ENCODE peak calls at places on chromosomes 11 and 22, in ten cellular contexts. L, A, Y, D, H, U, K, R, Z and Q are unnamed samples.

GRCh38 chr22:46748948-46749681 is 11.1 kb upstream of the CERK start:
- DNase-seq in L (no peak), A (no peak), Y (no peak), D (no peak), H (no peak), U (peak), K (no peak), R (peak), Z (peak), Q (no peak)

GRCh38 chr11:47586456-47586855 is at the start of gene FAM180B:
- DNase-seq in L (no peak), A (no peak), Y (no peak), D (no peak), H (no peak), U (no peak), K (no peak), R (no peak), Z (no peak), Q (no peak)

GRCh38 chr11:16814410-16815046 is 76.1 kb downstream of the C11orf58 start:
- DNase-seq in L (no peak), A (no peak), Y (no peak), D (no peak), H (no peak), U (no peak), K (no peak), R (no peak), Z (no peak), Q (no peak)

GRCh38 chr22:36165161-36165560 is 4.6 kb upstream of the APOL3 start:
- DNase-seq in L (no peak), A (no peak), Y (no peak), D (no peak), H (no peak), U (no peak), K (no peak), R (no peak), Z (no peak), Q (no peak)

GRCh38 chr22:30361916-30362631 is 5.3 kb downstream of the CCDC157 start:
- DNase-seq in L (no peak), A (no peak), Y (no peak), D (no peak), H (no peak), U (no peak), K (no peak), R (no peak), Z (no peak), Q (no peak)

GRCh38 chr22:45136594-45136993 is 27.1 kb upstream of the NUP50 start:
- DNase-seq in L (no peak), A (no peak), Y (no peak), D (no peak), H (no peak), U (no peak), K (no peak), R (no peak), Z (no peak), Q (no peak)

GRCh38 chr11:121930004-121930965 is 185.7 kb downstream of the BLID start:
- DNase-seq in L (no peak), A (no peak), Y (peak), D (no peak), H (no peak), U (no peak), K (no peak), R (peak), Z (no peak), Q (no peak)

GRCh38 chr22:29623059-29623458 is 19.6 kb downstream of the NF2 start:
- DNase-seq in L (no peak), A (no peak), Y (no peak), D (no peak), H (no peak), U (no peak), K (no peak), R (no peak), Z (no peak), Q (no peak)

GRCh38 chr11:99316761-99317475 is 296.2 kb downstream of the CNTN5 start:
- DNase-seq in L (peak), A (no peak), Y (no peak), D (no peak), H (no peak), U (no peak), K (no peak), R (peak), Z (no peak), Q (peak)

GRCh38 chr11:102292951-102293350 is 24.3 kb upstream of the BIRC3 start:
- DNase-seq in L (no peak), A (no peak), Y (no peak), D (no peak), H (no peak), U (no peak), K (no peak), R (no peak), Z (no peak), Q (no peak)

GRCh38 chr11:21552910-21553309 is 640.0 kb upstream of the ANO5 start:
- DNase-seq in L (no peak), A (no peak), Y (no peak), D (no peak), H (no peak), U (no peak), K (no peak), R (no peak), Z (peak), Q (no peak)

GRCh38 chr11:35218956-35219355 is 80.0 kb downstream of the CD44 start:
- DNase-seq in L (no peak), A (no peak), Y (no peak), D (no peak), H (no peak), U (no peak), K (no peak), R (no peak), Z (no peak), Q (no peak)